ENCODE peak calls at places on chromosome 13, in four cellular contexts. B is HTR-8/SVneo, D is fibroblast of the conjunctiva, V is hypothalamus. H is an unnamed sample.

GRCh38 chr13:96011291-96011875 is 41.8 kb downstream of the UGGT2 start:
- DNase-seq in V (no peak), B (no peak), D (peak), H (peak)

GRCh38 chr13:101706651-101707050 is 254.2 kb downstream of the ITGBL1 start:
- DNase-seq in D (peak), V (no peak), B (no peak), H (peak)

GRCh38 chr13:101397742-101398141 is 18.6 kb downstream of the NALCN start:
- DNase-seq in D (peak), B (no peak), V (no peak), H (peak)

GRCh38 chr13:78978381-78978998 is 319.5 kb upstream of the OBI1 start:
- DNase-seq in D (peak), B (peak), V (peak), H (peak)

GRCh38 chr13:85798999-85799646 is at the start of gene SLITRK6:
- DNase-seq in B (peak), V (no peak), D (peak), H (peak)

GRCh38 chr13:29567411-29567810 is 28.1 kb downstream of the SLC7A1 start:
- DNase-seq in B (no peak), V (no peak), D (no peak), H (no peak)

GRCh38 chr13:73464758-73465628 is 406.2 kb downstream of the KLF5 start:
- DNase-seq in B (no peak), D (no peak), V (no peak), H (no peak)

GRCh38 chr13:32246468-32246867 is 68.7 kb downstream of the ZAR1L start:
- DNase-seq in B (peak), V (no peak), D (peak), H (peak)

GRCh38 chr13:80235131-80235530 is 105.8 kb downstream of the SPRY2 start:
- DNase-seq in D (no peak), B (no peak), V (no peak), H (no peak)

GRCh38 chr13:112248909-112249592 is 127.1 kb upstream of the SPACA7 start:
- DNase-seq in V (no peak), B (no peak), D (no peak), H (no peak)

GRCh38 chr13:101453784-101454201 is 1.3 kb downstream of the ITGBL1 start:
- DNase-seq in V (no peak), D (no peak), B (no peak), H (no peak)

GRCh38 chr13:85108356-85108755 is 690.9 kb downstream of the SLITRK6 start:
- DNase-seq in B (no peak), V (no peak), D (no peak), H (no peak)

GRCh38 chr13:36344173-36344572 is 2.0 kb downstream of the SPART start:
- DNase-seq in D (peak), B (no peak), V (no peak), H (no peak)

GRCh38 chr13:27622102-27622820 is 569 bp downstream of the POLR1D start:
- DNase-seq in D (no peak), B (no peak), V (no peak), H (no peak)

GRCh38 chr13:108322206-108322824 is 52.8 kb downstream of the TNFSF13B start:
- DNase-seq in D (peak), B (peak), V (no peak), H (peak)

GRCh38 chr13:57425531-57425930 is 206.0 kb upstream of the PCDH17 start:
- DNase-seq in B (no peak), V (no peak), D (no peak), H (no peak)

GRCh38 chr13:105346141-105346766 is 1189.2 kb downstream of the EFNB2 start:
- DNase-seq in V (no peak), D (peak), B (peak), H (peak)

GRCh38 chr13:51804295-51805172 is 571 bp upstream of the DHRS12 start:
- DNase-seq in B (no peak), V (peak), D (no peak), H (no peak)

GRCh38 chr13:108962652-108963051 is 333.2 kb downstream of the MYO16 start:
- DNase-seq in B (no peak), D (no peak), V (no peak), H (no peak)

GRCh38 chr13:26867451-26868067 is 107.0 kb upstream of the GPR12 start:
- DNase-seq in V (no peak), B (peak), D (no peak), H (peak)

GRCh38 chr13:109900320-109900719 is 113.9 kb upstream of the IRS2 start:
- DNase-seq in B (no peak), V (no peak), D (no peak), H (no peak)

GRCh38 chr13:21316376-21316775 is 139.9 kb downstream of the MRPL57 start:
- DNase-seq in B (no peak), D (no peak), V (no peak), H (no peak)

GRCh38 chr13:57629391-57629804 is 2.1 kb upstream of the PCDH17 start:
- DNase-seq in B (no peak), V (peak), D (no peak), H (no peak)

GRCh38 chr13:101640797-101641400 is 188.4 kb downstream of the ITGBL1 start:
- DNase-seq in B (peak), D (peak), V (no peak), H (no peak)

GRCh38 chr13:46496086-46496485 is 56.9 kb upstream of the LRCH1 start:
- DNase-seq in V (no peak), D (no peak), B (no peak), H (no peak)

GRCh38 chr13:26967119-26968038 is 204.2 kb downstream of the USP12 start:
- DNase-seq in V (no peak), B (no peak), D (no peak), H (no peak)

GRCh38 chr13:21053231-21053630 is 8.2 kb downstream of the LATS2 start:
- DNase-seq in V (no peak), D (no peak), B (no peak), H (no peak)

GRCh38 chr13:29266261-29266660 is 329.2 kb downstream of the SLC7A1 start:
- DNase-seq in B (no peak), D (no peak), V (no peak), H (no peak)

GRCh38 chr13:99526549-99526948 is 25.3 kb downstream of the TM9SF2 start:
- DNase-seq in B (no peak), V (no peak), D (no peak), H (no peak)

GRCh38 chr13:42398542-42398941 is 126.6 kb downstream of the AKAP11 start:
- DNase-seq in V (no peak), B (no peak), D (no peak), H (no peak)

GRCh38 chr13:37446503-37446902 is 152.1 kb downstream of the POSTN start:
- DNase-seq in B (no peak), D (peak), V (no peak), H (peak)

H was measured in stromal cell of bone marrow.